ENCODE peak calls at places on chromosomes 1 and 21, in four cellular contexts. G is effector CD4-positive, alpha-beta T cell; I is MV-4-11; S is GM13976. X is an unnamed sample.

GRCh38 chr1:43890815-43891214 is 42.8 kb upstream of the ARTN start:
- DNase-seq in G (no peak), I (no peak), S (no peak), X (no peak)

GRCh38 chr1:156160000-156160743 is 6.8 kb downstream of the SEMA4A start:
- DNase-seq in G (no peak), I (no peak), S (no peak), X (no peak)

GRCh38 chr21:32572574-32573420 is 12.5 kb downstream of the TCP10L start:
- DNase-seq in G (no peak), I (no peak), S (no peak), X (no peak)

GRCh38 chr1:153526132-153526543 is 9.7 kb downstream of the S100A6 start:
- DNase-seq in G (no peak), I (no peak), S (no peak), X (no peak)

GRCh38 chr1:113963281-113963906 is 15.9 kb upstream of the OLFML3 start:
- DNase-seq in G (no peak), I (peak; percentile 30), S (no peak), X (no peak)

GRCh38 chr1:108703939-108704338 is 8.8 kb upstream of the FNDC7 start:
- DNase-seq in G (peak; percentile 27), I (no peak), S (no peak), X (no peak)

GRCh38 chr1:245459621-245460020 is 304.8 kb downstream of the KIF26B start:
- DNase-seq in G (no peak), I (no peak), S (no peak), X (no peak)

GRCh38 chr21:46537026-46537425 is 67.9 kb downstream of the S100B start:
- DNase-seq in G (no peak), I (no peak), S (no peak), X (no peak)

GRCh38 chr1:181846001-181846645 is 215.4 kb downstream of the ZNF648 start:
- DNase-seq in G (no peak), I (no peak), S (no peak), X (no peak)